ENCODE peak calls at places on chromosomes 6 and 20, in eight cellular contexts. One of them, this sample, is unnamed. For H3K4me1 and H3K27me3, the result is how much of the 10 kb centered on the place peaks cover.

GRCh38 chr20:49286689-49287551 is 9.1 kb upstream of the ZNFX1 start:
- DNase-seq in spleen: no peak
- DNase-seq in IMR-90: peak
- DNase-seq in HCT116: no peak
- DNase-seq in esophagus squamous epithelium: no peak
- DNase-seq in gastrocnemius medialis: no peak
- DNase-seq in heart left ventricle: no peak
- DNase-seq in thyroid gland: no peak
- DNase-seq in this sample: no peak

GRCh38 chr6:164005312-164005711 is 590.8 kb downstream of the QKI start:
- DNase-seq in spleen: no peak
- DNase-seq in IMR-90: no peak
- DNase-seq in HCT116: no peak
- DNase-seq in esophagus squamous epithelium: no peak
- DNase-seq in gastrocnemius medialis: no peak
- DNase-seq in heart left ventricle: no peak
- DNase-seq in thyroid gland: no peak
- DNase-seq in this sample: no peak

GRCh38 chr6:37190159-37190535 is 20.2 kb downstream of the PIM1 start:
- DNase-seq in spleen: no peak
- DNase-seq in IMR-90: peak
- DNase-seq in HCT116: no peak
- DNase-seq in esophagus squamous epithelium: no peak
- DNase-seq in gastrocnemius medialis: no peak
- DNase-seq in heart left ventricle: no peak
- DNase-seq in thyroid gland: no peak
- DNase-seq in this sample: no peak

GRCh38 chr6:89122625-89123024 is 4.8 kb upstream of the SRSF12 start:
- DNase-seq in spleen: no peak
- DNase-seq in IMR-90: peak
- DNase-seq in HCT116: peak
- DNase-seq in esophagus squamous epithelium: no peak
- DNase-seq in gastrocnemius medialis: no peak
- DNase-seq in heart left ventricle: no peak
- DNase-seq in thyroid gland: no peak
- DNase-seq in this sample: no peak

GRCh38 chr20:33817411-33817810 is 6.3 kb downstream of the CHMP4B start:
- DNase-seq in spleen: no peak
- DNase-seq in IMR-90: peak
- DNase-seq in HCT116: no peak
- DNase-seq in esophagus squamous epithelium: no peak
- DNase-seq in gastrocnemius medialis: no peak
- DNase-seq in heart left ventricle: no peak
- DNase-seq in thyroid gland: no peak
- DNase-seq in this sample: no peak

GRCh38 chr6:107711953-107712522 is 112.1 kb downstream of the SCML4 start:
- DNase-seq in spleen: no peak
- DNase-seq in IMR-90: no peak
- DNase-seq in HCT116: no peak
- DNase-seq in esophagus squamous epithelium: no peak
- DNase-seq in gastrocnemius medialis: no peak
- DNase-seq in heart left ventricle: no peak
- DNase-seq in thyroid gland: no peak
- DNase-seq in this sample: no peak

GRCh38 chr6:145148392-145149175 is 586.7 kb downstream of the EPM2A start:
- DNase-seq in spleen: no peak
- DNase-seq in IMR-90: peak
- DNase-seq in HCT116: peak
- DNase-seq in esophagus squamous epithelium: no peak
- DNase-seq in gastrocnemius medialis: peak
- DNase-seq in heart left ventricle: no peak
- DNase-seq in thyroid gland: no peak
- DNase-seq in this sample: peak

GRCh38 chr6:46412662-46413061 is 78.6 kb downstream of the RCAN2 start:
- DNase-seq in spleen: no peak
- DNase-seq in IMR-90: no peak
- DNase-seq in HCT116: no peak
- DNase-seq in esophagus squamous epithelium: no peak
- DNase-seq in gastrocnemius medialis: no peak
- DNase-seq in heart left ventricle: no peak
- DNase-seq in thyroid gland: no peak
- DNase-seq in this sample: no peak

GRCh38 chr20:62606551-62607201 is 35.6 kb upstream of the SLCO4A1 start:
- DNase-seq in spleen: no peak
- DNase-seq in IMR-90: no peak
- DNase-seq in HCT116: no peak
- DNase-seq in esophagus squamous epithelium: no peak
- DNase-seq in gastrocnemius medialis: no peak
- DNase-seq in heart left ventricle: peak
- DNase-seq in thyroid gland: peak
- DNase-seq in this sample: peak

GRCh38 chr6:138610816-138611215 is 111.5 kb upstream of the NHSL1 start:
- DNase-seq in spleen: no peak
- DNase-seq in IMR-90: no peak
- DNase-seq in HCT116: no peak
- DNase-seq in esophagus squamous epithelium: no peak
- DNase-seq in gastrocnemius medialis: no peak
- DNase-seq in heart left ventricle: no peak
- DNase-seq in thyroid gland: no peak
- DNase-seq in this sample: no peak

GRCh38 chr6:41306187-41306854 is 19.8 kb upstream of the TREM1 start:
- DNase-seq in spleen: no peak
- DNase-seq in IMR-90: peak
- DNase-seq in HCT116: peak
- DNase-seq in esophagus squamous epithelium: no peak
- DNase-seq in gastrocnemius medialis: no peak
- DNase-seq in heart left ventricle: no peak
- DNase-seq in thyroid gland: peak
- DNase-seq in this sample: no peak

GRCh38 chr6:81594501-81594900 is 158.0 kb downstream of the TENT5A start:
- DNase-seq in spleen: no peak
- DNase-seq in IMR-90: no peak
- DNase-seq in HCT116: no peak
- DNase-seq in esophagus squamous epithelium: no peak
- DNase-seq in gastrocnemius medialis: no peak
- DNase-seq in heart left ventricle: no peak
- DNase-seq in thyroid gland: no peak
- DNase-seq in this sample: no peak

GRCh38 chr20:38209736-38210405 is 44.8 kb upstream of the TGM2 start:
- DNase-seq in spleen: no peak
- DNase-seq in IMR-90: no peak
- DNase-seq in HCT116: no peak
- DNase-seq in esophagus squamous epithelium: no peak
- DNase-seq in gastrocnemius medialis: no peak
- DNase-seq in heart left ventricle: no peak
- DNase-seq in thyroid gland: no peak
- DNase-seq in this sample: no peak

GRCh38 chr6:115071962-115072361 is 729.1 kb upstream of the HS3ST5 start:
- DNase-seq in spleen: no peak
- DNase-seq in IMR-90: no peak
- DNase-seq in HCT116: no peak
- DNase-seq in esophagus squamous epithelium: no peak
- DNase-seq in gastrocnemius medialis: no peak
- DNase-seq in heart left ventricle: no peak
- DNase-seq in thyroid gland: no peak
- DNase-seq in this sample: no peak

DNA sequence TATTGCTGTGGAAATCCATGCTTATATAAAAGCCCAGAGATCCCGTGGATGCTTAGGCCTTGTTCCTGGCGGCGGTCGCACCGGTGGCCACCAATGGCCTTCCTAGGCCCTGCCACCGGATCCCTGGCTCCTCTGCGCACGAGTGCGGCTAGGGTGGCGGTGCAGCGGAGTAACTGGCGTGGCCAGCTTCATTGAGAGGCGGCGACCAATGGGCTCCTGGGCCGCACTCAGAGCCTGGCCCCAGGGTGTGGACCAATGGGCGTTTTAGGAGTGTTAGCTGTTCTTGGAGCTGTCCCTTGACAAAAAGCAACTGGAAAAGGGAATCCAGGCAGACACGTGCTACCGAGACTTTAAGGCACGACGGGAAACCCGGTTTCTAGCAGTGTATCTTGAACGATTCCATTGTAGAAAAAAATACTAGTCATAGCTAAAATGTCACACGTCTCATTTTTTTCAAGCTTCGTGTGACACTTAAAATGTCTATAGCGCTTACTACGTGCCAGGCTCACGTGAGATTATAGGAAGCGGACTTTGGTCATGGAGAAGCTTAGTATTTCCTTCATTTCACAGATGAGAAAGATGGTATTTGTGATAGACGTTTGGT is 1.7 kb downstream of the AMD1 start:
- DNase-seq in spleen: peak
- DNase-seq in IMR-90: peak
- DNase-seq in HCT116: peak
- DNase-seq in esophagus squamous epithelium: peak
- DNase-seq in gastrocnemius medialis: peak
- DNase-seq in heart left ventricle: peak
- DNase-seq in thyroid gland: peak
- DNase-seq in this sample: peak
- TF ChIP-seq POLR2A in spleen: peak
- TF ChIP-seq POLR2A in IMR-90: peak
- TF ChIP-seq POLR2A in HCT116: peak
- TF ChIP-seq POLR2A in esophagus squamous epithelium: peak
- TF ChIP-seq POLR2A in gastrocnemius medialis: peak
- TF ChIP-seq POLR2A in heart left ventricle: peak
- TF ChIP-seq POLR2A in thyroid gland: peak
- TF ChIP-seq POLR2A in this sample: peak

DNA sequence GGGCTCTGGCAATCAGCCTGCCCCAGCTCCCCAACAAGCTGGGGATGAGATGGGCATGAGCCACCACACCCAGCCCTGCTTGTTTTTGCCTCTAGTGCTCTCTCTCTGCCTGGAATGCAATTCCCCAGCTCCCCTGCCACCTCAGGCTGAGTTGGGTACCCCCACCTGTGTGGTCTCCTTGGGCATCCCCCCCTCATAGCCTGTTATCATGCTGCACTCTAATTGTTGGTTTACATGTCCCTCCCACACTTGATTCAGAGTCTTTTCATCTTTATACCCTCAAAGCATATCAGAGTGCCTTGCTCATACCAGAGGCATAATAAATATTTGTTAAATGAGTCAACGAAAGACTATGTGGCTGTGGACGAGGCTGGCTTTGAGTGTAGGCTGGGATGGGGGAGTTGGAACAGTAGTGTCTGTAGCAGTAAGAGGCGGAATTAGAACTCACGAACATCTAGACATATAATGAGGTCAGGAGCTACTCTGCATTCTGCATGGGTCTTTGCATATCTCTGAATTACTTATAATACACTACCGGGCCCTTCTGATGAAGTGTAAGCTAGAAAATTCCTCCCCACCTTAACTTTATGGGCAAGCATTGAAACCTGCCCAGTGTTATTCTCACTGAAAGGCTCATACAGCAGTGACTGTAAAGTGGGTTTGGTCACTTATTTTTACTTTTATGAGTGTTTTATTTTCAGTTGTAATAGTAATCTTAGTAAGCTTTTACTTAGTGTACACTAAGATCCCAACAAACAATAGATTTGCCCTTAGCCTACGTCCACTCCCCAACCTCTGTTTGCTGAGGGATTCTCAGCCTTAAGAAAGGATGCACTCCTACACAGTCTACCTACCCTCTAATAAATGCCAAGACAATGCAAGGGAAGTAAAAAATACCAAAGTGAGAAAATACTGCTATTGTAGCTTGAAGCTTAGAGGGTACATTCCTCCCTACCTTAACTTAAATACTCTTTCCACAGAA is 58.7 kb downstream of the EDN1 start:
- DNase-seq in spleen: no peak
- DNase-seq in IMR-90: peak
- DNase-seq in HCT116: peak
- DNase-seq in esophagus squamous epithelium: no peak
- DNase-seq in gastrocnemius medialis: no peak
- DNase-seq in heart left ventricle: no peak
- DNase-seq in thyroid gland: no peak
- DNase-seq in this sample: no peak
- H3K4me1 ChIP-seq in spleen: under half
- H3K4me1 ChIP-seq in IMR-90: under half
- H3K4me1 ChIP-seq in HCT116: under half
- H3K4me1 ChIP-seq in esophagus squamous epithelium: under half
- H3K4me1 ChIP-seq in gastrocnemius medialis: under half
- H3K4me1 ChIP-seq in heart left ventricle: under half
- H3K4me1 ChIP-seq in thyroid gland: under half
- H3K4me1 ChIP-seq in this sample: under half

GRCh38 chr6:149987602-149988107 is 23.9 kb downstream of the ULBP1 start:
- DNase-seq in spleen: no peak
- DNase-seq in IMR-90: no peak
- DNase-seq in HCT116: no peak
- DNase-seq in esophagus squamous epithelium: no peak
- DNase-seq in gastrocnemius medialis: no peak
- DNase-seq in heart left ventricle: no peak
- DNase-seq in thyroid gland: no peak
- DNase-seq in this sample: no peak

GRCh38 chr6:149991838-149992237 is 28.1 kb downstream of the ULBP1 start:
- DNase-seq in spleen: no peak
- DNase-seq in IMR-90: no peak
- DNase-seq in HCT116: no peak
- DNase-seq in esophagus squamous epithelium: no peak
- DNase-seq in gastrocnemius medialis: no peak
- DNase-seq in heart left ventricle: no peak
- DNase-seq in thyroid gland: no peak
- DNase-seq in this sample: no peak

GRCh38 chr6:149990672-149991402 is 27.1 kb downstream of the ULBP1 start:
- DNase-seq in spleen: no peak
- DNase-seq in IMR-90: no peak
- DNase-seq in HCT116: no peak
- DNase-seq in esophagus squamous epithelium: no peak
- DNase-seq in gastrocnemius medialis: no peak
- DNase-seq in heart left ventricle: no peak
- DNase-seq in thyroid gland: no peak
- DNase-seq in this sample: no peak

GRCh38 chr6:149990109-149990671 is 26.4 kb downstream of the ULBP1 start:
- DNase-seq in spleen: no peak
- DNase-seq in IMR-90: no peak
- DNase-seq in HCT116: no peak
- DNase-seq in esophagus squamous epithelium: no peak
- DNase-seq in gastrocnemius medialis: no peak
- DNase-seq in heart left ventricle: no peak
- DNase-seq in thyroid gland: no peak
- DNase-seq in this sample: no peak

GRCh38 chr6:149988550-149989336 is 25.0 kb downstream of the ULBP1 start:
- DNase-seq in spleen: no peak
- DNase-seq in IMR-90: no peak
- DNase-seq in HCT116: no peak
- DNase-seq in esophagus squamous epithelium: no peak
- DNase-seq in gastrocnemius medialis: no peak
- DNase-seq in heart left ventricle: no peak
- DNase-seq in thyroid gland: no peak
- DNase-seq in this sample: no peak
- H3K27me3 ChIP-seq in spleen: half or more
- H3K27me3 ChIP-seq in IMR-90: half or more
- H3K27me3 ChIP-seq in HCT116: under half
- H3K27me3 ChIP-seq in esophagus squamous epithelium: half or more
- H3K27me3 ChIP-seq in gastrocnemius medialis: half or more
- H3K27me3 ChIP-seq in heart left ventricle: half or more
- H3K27me3 ChIP-seq in thyroid gland: under half
- H3K27me3 ChIP-seq in this sample: half or more

DNA sequence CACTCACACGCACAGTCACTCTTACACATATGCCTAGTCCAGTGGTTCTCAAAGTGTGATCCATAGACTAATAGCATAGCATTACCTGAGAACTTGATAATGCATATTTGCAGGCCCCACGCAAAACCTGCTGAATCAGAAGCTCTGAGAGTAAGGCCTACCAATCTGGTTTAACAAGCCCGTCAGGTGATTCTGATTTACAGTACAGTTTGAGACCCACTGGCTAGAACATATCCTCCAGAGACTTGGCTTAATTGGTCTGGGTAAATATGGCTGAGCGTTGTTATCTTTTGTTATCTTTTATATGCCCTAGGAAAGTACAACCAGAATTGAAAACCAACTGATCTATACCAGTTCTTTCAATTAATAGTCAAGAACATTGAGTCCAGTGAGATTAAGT is 9.6 kb downstream of the TSPYL4 start:
- DNase-seq in spleen: no peak
- DNase-seq in IMR-90: no peak
- DNase-seq in HCT116: no peak
- DNase-seq in esophagus squamous epithelium: no peak
- DNase-seq in gastrocnemius medialis: no peak
- DNase-seq in heart left ventricle: no peak
- DNase-seq in thyroid gland: no peak
- DNase-seq in this sample: no peak
- TF ChIP-seq POLR2A in spleen: no peak
- TF ChIP-seq POLR2A in IMR-90: no peak
- TF ChIP-seq POLR2A in HCT116: no peak
- TF ChIP-seq POLR2A in esophagus squamous epithelium: no peak
- TF ChIP-seq POLR2A in gastrocnemius medialis: no peak
- TF ChIP-seq POLR2A in heart left ventricle: no peak
- TF ChIP-seq POLR2A in thyroid gland: no peak
- TF ChIP-seq POLR2A in this sample: no peak

This sample was measured in adrenal gland.